ENCODE peak calls at places on chromosomes 12 and 14, in nine cellular contexts. Y is PC-3; I is CD8-positive, alpha-beta T cell; W is prostate gland; L is upper lobe of right lung; C is brain microvascular endothelial cell; U is heart left ventricle; X is left lung; B is GM23338. N is an unnamed sample.

GRCh38 chr14:69880051-69880487 is 853 bp downstream of the SMOC1 start:
- DNase-seq in C (no peak), W (no peak), B (peak), Y (no peak), X (no peak), U (no peak), L (no peak), I (no peak), N (peak)

GRCh38 chr14:69495341-69495921 is 10.9 kb downstream of the PLEKHD1 start:
- DNase-seq in L (no peak), U (no peak), Y (no peak), X (no peak), B (no peak), C (no peak), I (no peak), W (no peak), N (no peak)

GRCh38 chr12:14327717-14328116 is 37.8 kb upstream of the ATF7IP start:
- DNase-seq in I (no peak), W (no peak), U (no peak), X (no peak), Y (no peak), C (peak), B (no peak), L (no peak), N (no peak)

GRCh38 chr12:56804684-56805083 is 41.6 kb downstream of the HSD17B6 start:
- DNase-seq in Y (no peak), C (no peak), L (no peak), W (no peak), U (no peak), B (no peak), X (no peak), I (no peak), N (no peak)

GRCh38 chr14:24690492-24690891 is 56.5 kb upstream of the GZMB start:
- DNase-seq in W (no peak), C (no peak), X (no peak), B (peak), L (no peak), Y (no peak), I (no peak), U (no peak), N (no peak)

GRCh38 chr12:129001-129400 is 62.4 kb downstream of the IQSEC3 start:
- DNase-seq in X (no peak), Y (no peak), I (no peak), B (no peak), W (no peak), C (no peak), U (no peak), L (no peak), N (no peak)

GRCh38 chr12:6647083-6647604 is at the start of gene ACRBP:
- DNase-seq in W (peak), L (peak), U (peak), C (no peak), B (peak), X (peak), I (no peak), Y (no peak), N (no peak)

GRCh38 chr14:83251402-83251801 is 1717.7 kb upstream of the SEL1L start:
- DNase-seq in W (no peak), I (no peak), L (no peak), U (no peak), Y (no peak), X (no peak), C (no peak), B (no peak), N (no peak)

GRCh38 chr14:103597623-103598372 is 31.2 kb upstream of the KLC1 start:
- DNase-seq in C (peak), I (no peak), W (no peak), B (no peak), L (no peak), U (peak), X (no peak), Y (peak), N (no peak)

GRCh38 chr12:47079365-47079893 is at the start of gene PCED1B:
- DNase-seq in I (peak), U (peak), B (peak), C (peak), X (peak), L (peak), Y (peak), W (peak), N (peak)

GRCh38 chr14:67806228-67806627 is 10.2 kb downstream of the ZFYVE26 start:
- DNase-seq in C (no peak), U (no peak), B (no peak), I (no peak), W (no peak), X (no peak), L (no peak), Y (no peak), N (no peak)

GRCh38 chr14:104341532-104342434 is 203.4 kb downstream of the KIF26A start:
- DNase-seq in Y (peak), I (no peak), L (peak), C (peak), U (peak), X (peak), B (peak), W (no peak), N (peak)

GRCh38 chr12:130127527-130127908 is 34.7 kb upstream of the FZD10 start:
- DNase-seq in L (no peak), B (no peak), U (peak), X (no peak), Y (no peak), C (no peak), I (no peak), W (no peak), N (no peak)

GRCh38 chr12:5524769-5525436 is 93.0 kb downstream of the NTF3 start:
- DNase-seq in I (no peak), W (no peak), L (no peak), B (no peak), X (peak), U (no peak), Y (no peak), C (no peak), N (no peak)

GRCh38 chr12:47754126-47754525 is 4.6 kb downstream of the RAPGEF3 start:
- DNase-seq in B (no peak), U (no peak), L (no peak), W (no peak), I (no peak), X (no peak), Y (peak), C (no peak), N (no peak)

GRCh38 chr12:124744659-124745467 is 118.8 kb downstream of the SCARB1 start:
- DNase-seq in B (peak), W (no peak), Y (peak), L (no peak), X (no peak), U (no peak), C (no peak), I (no peak), N (no peak)

GRCh38 chr12:201361-201760 is 12.6 kb downstream of the SLC6A12 start:
- DNase-seq in B (no peak), L (no peak), C (no peak), U (no peak), X (peak), I (no peak), W (no peak), Y (no peak), N (no peak)

GRCh38 chr14:101406921-101407320 is 154.4 kb upstream of the DIO3 start:
- DNase-seq in X (no peak), W (no peak), B (no peak), I (no peak), L (no peak), Y (no peak), C (no peak), U (no peak), N (no peak)

GRCh38 chr12:92860521-92860920 is 68.6 kb downstream of the EEA1 start:
- DNase-seq in W (no peak), Y (no peak), U (no peak), L (no peak), B (no peak), C (no peak), I (no peak), X (no peak), N (no peak)

GRCh38 chr12:14442221-14442881 is 76.9 kb downstream of the ATF7IP start:
- DNase-seq in I (no peak), L (no peak), C (no peak), B (no peak), W (no peak), Y (no peak), U (no peak), X (no peak), N (no peak)

GRCh38 chr14:98177551-98177950 is 1094.4 kb downstream of the BCL11B start:
- DNase-seq in B (no peak), X (no peak), U (no peak), W (no peak), I (no peak), C (no peak), L (no peak), Y (no peak), N (no peak)

GRCh38 chr12:113131556-113131955 is 4.0 kb downstream of the RASAL1 start:
- DNase-seq in I (no peak), Y (no peak), X (no peak), U (no peak), B (no peak), W (no peak), L (no peak), C (no peak), N (no peak)

GRCh38 chr12:49489720-49490119 is 49.1 kb upstream of the KCNH3 start:
- DNase-seq in W (no peak), U (no peak), Y (peak), X (no peak), L (no peak), B (peak), C (peak), I (no peak), N (no peak)

GRCh38 chr12:53975816-53976152 is 1.0 kb upstream of the HOTAIR start:
- DNase-seq in I (no peak), L (no peak), X (no peak), B (no peak), C (no peak), W (no peak), U (no peak), Y (no peak), N (no peak)

GRCh38 chr12:76560083-76560491 is 516 bp upstream of the OSBPL8 start:
- DNase-seq in B (no peak), C (no peak), I (no peak), W (no peak), U (no peak), X (no peak), L (no peak), Y (no peak), N (no peak)

GRCh38 chr12:70553391-70553859 is 83.8 kb downstream of the PTPRB start:
- DNase-seq in X (no peak), W (peak), U (no peak), C (no peak), I (no peak), B (no peak), L (no peak), Y (peak), N (no peak)

GRCh38 chr12:65168606-65169310 is 625 bp upstream of the LEMD3 start:
- DNase-seq in L (no peak), U (no peak), C (no peak), Y (no peak), B (no peak), W (no peak), I (no peak), X (no peak), N (no peak)

GRCh38 chr14:59570122-59570521 is 6.5 kb downstream of the CCDC175 start:
- DNase-seq in B (no peak), U (no peak), W (no peak), L (no peak), C (no peak), Y (peak), X (no peak), I (no peak), N (no peak)

GRCh38 chr12:117590999-117591398 is 229.6 kb upstream of the NOS1 start:
- DNase-seq in L (no peak), X (no peak), C (no peak), B (peak), W (no peak), U (no peak), Y (no peak), I (no peak), N (no peak)

GRCh38 chr14:81727243-81727642 is 193.6 kb upstream of the SEL1L start:
- DNase-seq in U (no peak), C (no peak), W (no peak), I (no peak), L (no peak), B (no peak), X (no peak), Y (peak), N (no peak)

GRCh38 chr14:50736932-50737419 is 68.9 kb upstream of the SAV1 start:
- DNase-seq in Y (no peak), L (no peak), I (no peak), U (no peak), X (no peak), C (no peak), B (no peak), W (peak), N (no peak)

GRCh38 chr14:104563742-104564615 is 15.6 kb upstream of the C14orf180 start:
- DNase-seq in I (peak), X (peak), W (peak), B (peak), U (peak), Y (peak), C (peak), L (peak), N (no peak)

GRCh38 chr12:115859231-115859630 is 418.3 kb downstream of the MED13L start:
- DNase-seq in X (no peak), B (no peak), C (no peak), L (no peak), Y (no peak), U (no peak), I (no peak), W (no peak), N (no peak)

GRCh38 chr12:116194935-116195431 is 82.5 kb downstream of the MED13L start:
- DNase-seq in B (no peak), Y (no peak), W (no peak), C (no peak), X (no peak), I (peak), U (no peak), L (no peak), N (no peak)

GRCh38 chr12:99131761-99132199 is 486.7 kb downstream of the APAF1 start:
- DNase-seq in W (no peak), Y (no peak), U (peak), X (peak), L (peak), B (peak), C (peak), I (no peak), N (no peak)

GRCh38 chr14:89351958-89352404 is 65.1 kb downstream of the FOXN3 start:
- DNase-seq in X (no peak), C (no peak), I (no peak), B (no peak), Y (no peak), U (no peak), W (no peak), L (no peak), N (no peak)
- H3K27ac ChIP-seq in X (peak), C (peak), I (no peak), B (peak), Y (peak), U (peak), W (peak), L (peak), N (peak)

GRCh38 chr12:1544991-1545700 is 49.2 kb downstream of the FBXL14 start:
- DNase-seq in L (no peak), U (no peak), Y (peak), I (no peak), W (no peak), B (peak), X (no peak), C (no peak), N (no peak)
- H3K4me3 ChIP-seq in L (no peak), U (no peak), Y (no peak), I (no peak), W (no peak), B (no peak), X (no peak), C (no peak), N (no peak)

GRCh38 chr12:109720856-109721189 is 7.2 kb downstream of the FAM222A start:
- DNase-seq in I (no peak), W (no peak), X (no peak), B (no peak), Y (no peak), C (no peak), L (no peak), U (no peak), N (no peak)

GRCh38 chr12:109717390-109718357 is 4.0 kb downstream of the FAM222A start:
- DNase-seq in L (no peak), U (no peak), Y (no peak), W (no peak), I (no peak), X (no peak), B (no peak), C (no peak), N (no peak)

GRCh38 chr12:109718390-109718789 is 4.8 kb downstream of the FAM222A start:
- DNase-seq in W (no peak), C (no peak), B (peak), I (no peak), L (no peak), X (peak), U (no peak), Y (no peak), N (no peak)

GRCh38 chr12:109720152-109720855 is 6.7 kb downstream of the FAM222A start:
- DNase-seq in L (no peak), X (peak), B (no peak), C (no peak), W (no peak), I (no peak), U (peak), Y (no peak), N (no peak)

DNA sequence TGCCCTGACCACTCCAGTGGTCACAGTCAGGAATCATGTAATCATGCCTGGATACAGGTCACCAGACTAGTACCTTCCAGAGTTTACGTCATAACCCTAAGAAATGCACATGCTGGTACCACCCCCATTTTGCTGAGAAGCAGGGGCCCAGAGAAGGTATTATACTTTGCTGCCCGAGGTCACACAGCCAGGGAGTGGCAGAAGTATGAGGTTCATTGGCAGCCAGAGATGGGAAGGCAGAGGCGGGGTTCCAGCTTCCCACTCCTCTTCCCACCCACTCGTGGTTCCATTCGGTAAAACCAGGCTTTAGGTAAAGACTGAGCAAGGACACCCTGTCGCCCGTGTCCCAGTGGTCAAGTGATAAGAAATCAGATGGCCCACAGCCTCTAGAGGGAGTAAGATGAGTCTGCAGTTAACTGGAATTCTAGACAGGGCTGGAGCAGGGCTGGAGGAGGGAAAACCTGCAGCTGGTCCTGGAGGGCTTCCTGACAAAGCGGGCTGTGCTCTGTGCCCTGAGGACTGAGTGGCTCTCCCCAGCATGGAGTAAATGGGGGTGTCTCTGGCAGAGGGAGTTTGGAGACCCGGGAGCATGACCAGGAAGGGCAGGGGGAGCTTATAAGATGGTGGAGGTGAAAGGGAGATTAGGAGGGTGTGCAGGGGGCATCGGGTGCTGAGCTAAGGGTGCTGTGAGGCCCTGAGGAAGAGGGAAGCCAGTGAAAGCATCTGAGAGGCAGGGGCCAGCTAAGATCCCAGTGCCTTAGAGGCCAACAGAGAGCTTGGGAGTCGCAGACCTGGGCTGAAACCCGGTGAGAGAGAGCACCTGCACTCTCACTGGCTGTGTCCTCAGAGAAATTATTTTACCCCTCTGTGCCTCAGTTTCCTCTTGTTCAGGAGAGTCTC is 5.7 kb downstream of the FAM222A start:
- DNase-seq in U (no peak), Y (peak), W (no peak), L (no peak), X (no peak), B (peak), I (no peak), C (no peak), N (no peak)
- TF ChIP-seq CTCF in U (no peak), Y (peak), W (no peak), L (no peak), X (no peak), B (peak), I (no peak), C (peak), N (no peak)

DNA sequence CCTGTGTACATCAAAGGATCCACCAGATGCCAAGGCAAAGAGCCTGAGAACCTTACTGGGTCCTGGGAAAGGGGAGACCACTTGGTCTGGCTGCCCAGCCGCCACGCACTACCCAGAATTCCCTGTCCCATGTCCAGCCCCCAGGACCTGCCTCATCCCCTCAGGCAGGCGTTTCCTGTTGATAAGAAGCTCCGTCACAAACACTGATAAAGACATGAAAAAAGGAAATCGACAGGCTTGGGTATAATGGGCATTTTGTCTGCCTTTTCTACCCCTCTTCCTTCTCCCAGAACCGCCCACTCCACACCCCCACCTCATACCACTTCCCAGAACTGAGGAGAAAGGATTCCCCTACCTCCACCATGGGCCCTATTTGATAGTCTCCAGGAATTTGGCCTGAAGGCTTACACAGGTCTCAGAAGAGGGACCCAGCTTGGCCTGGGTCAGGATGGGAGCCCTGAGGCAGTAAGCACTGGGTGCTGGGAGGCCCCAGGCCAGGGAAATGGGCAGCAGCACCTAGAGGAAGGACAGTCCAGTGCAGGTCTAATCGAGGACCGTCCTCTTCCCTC is 18.8 kb downstream of the ACVRL1 start:
- DNase-seq in W (no peak), X (no peak), Y (no peak), B (no peak), C (no peak), I (no peak), L (no peak), U (no peak), N (no peak)
- H3K27ac ChIP-seq in W (no peak), X (peak), Y (no peak), B (no peak), C (no peak), I (no peak), L (peak), U (peak), N (peak)

DNA sequence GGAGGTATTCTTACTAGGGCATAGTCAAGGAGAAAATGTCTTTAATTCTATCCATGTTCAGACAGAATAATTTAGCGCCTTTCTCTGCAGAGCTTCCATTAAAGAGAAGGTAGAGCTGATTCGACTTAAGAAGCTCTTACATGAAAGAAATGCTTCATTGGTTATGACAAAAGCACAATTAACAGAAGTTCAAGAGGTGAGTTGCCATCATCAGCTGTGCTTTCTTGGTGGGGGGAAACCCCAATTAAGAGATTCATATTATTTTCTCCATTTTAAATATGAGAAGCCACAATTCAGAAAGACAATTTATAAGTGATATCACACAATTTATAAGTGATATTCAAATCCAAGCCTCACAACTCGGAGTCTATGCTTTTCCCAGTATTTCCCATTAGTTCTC is 27.8 kb downstream of the RPGRIP1 start:
- DNase-seq in Y (no peak), U (no peak), B (no peak), W (no peak), L (no peak), X (no peak), I (no peak), C (no peak), N (no peak)
- H3K4me3 ChIP-seq in Y (no peak), U (no peak), B (peak), W (no peak), L (no peak), X (no peak), I (no peak), C (no peak), N (no peak)

GRCh38 chr12:40760821-40761220 is 68.6 kb downstream of the CNTN1 start:
- DNase-seq in I (no peak), U (no peak), C (no peak), B (no peak), X (no peak), W (no peak), Y (no peak), L (no peak), N (no peak)

DNA sequence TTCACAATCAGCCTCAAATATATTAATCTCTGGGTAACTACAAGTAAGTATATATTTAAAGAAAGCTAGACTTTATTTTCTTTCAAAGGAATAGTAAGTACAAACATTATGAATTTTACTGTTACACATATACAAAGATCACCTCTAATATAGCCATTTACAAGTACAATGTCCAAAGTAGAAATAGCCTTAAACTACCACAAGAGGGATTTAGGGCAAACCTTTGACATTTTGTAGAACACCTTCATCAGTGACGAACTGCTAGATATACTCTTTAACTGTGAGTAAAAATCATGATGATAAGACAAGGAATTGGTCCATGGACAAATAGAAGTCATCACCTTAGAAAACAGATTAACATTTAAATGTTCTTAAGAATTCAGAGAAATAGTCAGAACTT is 69.8 kb downstream of the CNTN1 start:
- DNase-seq in I (no peak), C (no peak), U (no peak), W (no peak), L (no peak), B (no peak), X (no peak), Y (no peak), N (no peak)
- TF ChIP-seq CTCF in I (no peak), C (no peak), U (no peak), W (no peak), L (no peak), B (peak), X (no peak), Y (no peak), N (no peak)

N was measured in coronary artery.